ENCODE peak calls at places on chromosome 17, in five cellular contexts. R is PC-9, D is WTC11, W is endodermal cell, Z is cardiac fibroblast. T is an unnamed sample.

GRCh38 chr17:42363767-42364585 is 24.3 kb downstream of the STAT3 start:
- DNase-seq in R (no peak), W (no peak), Z (peak), D (no peak), T (no peak)

GRCh38 chr17:49886036-49886435 is 38.2 kb upstream of the TAC4 start:
- DNase-seq in D (no peak), W (no peak), R (no peak), Z (no peak), T (no peak)

GRCh38 chr17:41678411-41678906 is 10.2 kb upstream of the EIF1 start:
- DNase-seq in W (no peak), D (no peak), R (peak), Z (peak), T (no peak)

GRCh38 chr17:81246679-81247338 is 7.7 kb downstream of the NDUFAF8 start:
- DNase-seq in W (no peak), R (no peak), Z (no peak), D (no peak), T (no peak)

GRCh38 chr17:36994438-36994837 is 45.7 kb downstream of the AATF start:
- DNase-seq in R (no peak), Z (peak), D (no peak), W (no peak), T (no peak)

GRCh38 chr17:11852911-11853310 is 144.4 kb downstream of the ZNF18 start:
- DNase-seq in Z (no peak), R (no peak), W (no peak), D (no peak), T (no peak)

GRCh38 chr17:18925187-18925586 is 26.8 kb upstream of the SLC5A10 start:
- DNase-seq in R (no peak), Z (no peak), W (no peak), D (no peak), T (no peak)

GRCh38 chr17:6279659-6280058 is 155.3 kb downstream of the AIPL1 start:
- DNase-seq in R (peak), Z (no peak), W (peak), D (peak), T (peak)

GRCh38 chr17:28701987-28702751 is 9.5 kb downstream of the PROCA1 start:
- DNase-seq in D (no peak), W (no peak), R (no peak), Z (no peak), T (peak)

GRCh38 chr17:40303009-40303657 is 5.8 kb upstream of the RARA start:
- DNase-seq in D (peak), Z (peak), W (peak), R (no peak), T (peak)

GRCh38 chr17:60284709-60285108 is 107.2 kb downstream of the USP32 start:
- DNase-seq in W (no peak), Z (no peak), D (no peak), R (no peak), T (no peak)

GRCh38 chr17:27977751-27978688 is 64.5 kb upstream of the NLK start:
- DNase-seq in D (no peak), W (no peak), Z (no peak), R (no peak), T (no peak)

GRCh38 chr17:76612977-76613851 is 27.6 kb upstream of the ST6GALNAC2 start:
- DNase-seq in W (peak), Z (no peak), D (peak), R (peak), T (peak)

GRCh38 chr17:142876-143784 is 5.8 kb downstream of the SCGB1C2 start:
- DNase-seq in W (no peak), D (no peak), R (no peak), Z (no peak), T (no peak)

GRCh38 chr17:50758989-50759544 is 8.3 kb downstream of the ANKRD40CL start:
- DNase-seq in R (no peak), D (no peak), Z (no peak), W (peak), T (no peak)

GRCh38 chr17:9475259-9475658 is 100.4 kb downstream of the STX8 start:
- DNase-seq in Z (no peak), W (no peak), D (no peak), R (no peak), T (no peak)

GRCh38 chr17:82134101-82134500 is 36.1 kb upstream of the FASN start:
- DNase-seq in W (no peak), R (no peak), D (no peak), Z (peak), T (no peak)

GRCh38 chr17:57242148-57242547 is 14.2 kb upstream of the MSI2 start:
- DNase-seq in W (no peak), D (no peak), Z (no peak), R (no peak), T (no peak)

GRCh38 chr17:77645441-77646430 is 312.8 kb upstream of the TNRC6C start:
- DNase-seq in R (no peak), D (no peak), Z (peak), W (peak), T (peak)

GRCh38 chr17:78658281-78658785 is 81.1 kb upstream of the DNAH17 start:
- DNase-seq in R (no peak), W (no peak), D (no peak), Z (peak), T (no peak)